ENCODE peak calls at places on chromosomes 5 and 9, in ten cellular contexts. P is LNCaP clone FGC, C is WTC11, U is HepG2, T is AG09319, D is IMR-90, X is lung, S is cardiac muscle cell, M is heart right ventricle, V is PC-3. W is an unnamed sample.

GRCh38 chr5:77356740-77357139 is 135.4 kb downstream of the WDR41 start:
- DNase-seq in P (peak), C (no peak), U (no peak), T (peak), D (peak), X (no peak), S (peak), M (no peak), V (peak), W (no peak)

GRCh38 chr5:166369326-166369725 is 1922.1 kb upstream of the WWC1 start:
- DNase-seq in P (no peak), C (no peak), U (no peak), T (no peak), D (no peak), X (no peak), S (peak), M (no peak), V (no peak), W (no peak)

GRCh38 chr5:74659172-74659571 is 18.6 kb upstream of the ENC1 start:
- DNase-seq in P (no peak), C (no peak), U (no peak), T (no peak), D (no peak), X (no peak), S (no peak), M (no peak), V (no peak), W (no peak)

GRCh38 chr9:134591573-134591981 is 50.0 kb upstream of the COL5A1 start:
- DNase-seq in P (no peak), C (no peak), U (no peak), T (peak), D (no peak), X (no peak), S (peak), M (no peak), V (no peak), W (no peak)

GRCh38 chr5:138448481-138449398 is 9.9 kb downstream of the REEP2 start:
- DNase-seq in P (no peak), C (peak), U (no peak), T (no peak), D (peak), X (no peak), S (peak), M (no peak), V (no peak), W (no peak)

GRCh38 chr5:52834320-52834719 is 46.6 kb downstream of the ITGA1 start:
- DNase-seq in P (no peak), C (no peak), U (no peak), T (no peak), D (no peak), X (no peak), S (no peak), M (no peak), V (no peak), W (no peak)

GRCh38 chr5:159504857-159505304 is 174.6 kb upstream of the IL12B start:
- DNase-seq in P (no peak), C (no peak), U (no peak), T (peak), D (peak), X (peak), S (peak), M (peak), V (peak), W (peak)

GRCh38 chr9:33130501-33130900 is 36.6 kb downstream of the B4GALT1 start:
- DNase-seq in P (no peak), C (no peak), U (no peak), T (no peak), D (peak), X (no peak), S (peak), M (no peak), V (peak), W (no peak)

GRCh38 chr9:8558176-8558575 is 758.6 kb upstream of the DMAC1 start:
- DNase-seq in P (no peak), C (no peak), U (no peak), T (no peak), D (peak), X (no peak), S (peak), M (no peak), V (peak), W (no peak)

GRCh38 chr5:113246371-113246870 is 188.4 kb downstream of the TSSK1B start:
- DNase-seq in P (no peak), C (no peak), U (no peak), T (no peak), D (no peak), X (no peak), S (peak), M (no peak), V (no peak), W (no peak)

GRCh38 chr9:132249123-132249522 is 87.3 kb downstream of the NTNG2 start:
- DNase-seq in P (peak), C (no peak), U (no peak), T (no peak), D (no peak), X (peak), S (no peak), M (no peak), V (peak), W (no peak)

GRCh38 chr5:157563373-157564148 is 12.0 kb downstream of the ADAM19 start:
- DNase-seq in P (no peak), C (no peak), U (no peak), T (peak), D (peak), X (no peak), S (peak), M (peak), V (peak), W (no peak)

GRCh38 chr9:27194401-27195091 is 85.5 kb downstream of the TEK start:
- DNase-seq in P (no peak), C (no peak), U (no peak), T (no peak), D (peak), X (no peak), S (peak), M (no peak), V (peak), W (no peak)

GRCh38 chr9:69047331-69047730 is 11.8 kb downstream of the FXN start:
- DNase-seq in P (no peak), C (no peak), U (no peak), T (no peak), D (no peak), X (no peak), S (no peak), M (no peak), V (no peak), W (no peak)

GRCh38 chr9:137305060-137305787 is 3.2 kb upstream of the NRARP start:
- DNase-seq in P (no peak), C (peak), U (no peak), T (no peak), D (no peak), X (peak), S (peak), M (peak), V (no peak), W (peak)

GRCh38 chr9:89497978-89498844 is at the start of gene SEMA4D:
- DNase-seq in P (peak), C (peak), U (no peak), T (peak), D (peak), X (peak), S (peak), M (peak), V (peak), W (peak)

GRCh38 chr5:132807163-132807838 is 5.8 kb upstream of the SOWAHA start:
- DNase-seq in P (no peak), C (peak), U (peak), T (no peak), D (no peak), X (no peak), S (no peak), M (no peak), V (no peak), W (peak)

GRCh38 chr5:77709993-77710392 is 66.1 kb downstream of the TBCA start:
- DNase-seq in P (no peak), C (no peak), U (no peak), T (no peak), D (no peak), X (no peak), S (no peak), M (no peak), V (no peak), W (no peak)

GRCh38 chr5:66881475-66882161 is 285.4 kb downstream of the MAST4 start:
- DNase-seq in P (peak), C (no peak), U (no peak), T (no peak), D (peak), X (no peak), S (peak), M (no peak), V (peak), W (no peak)

GRCh38 chr5:5271606-5272321 is 131.6 kb downstream of the ADAMTS16 start:
- DNase-seq in P (no peak), C (no peak), U (no peak), T (no peak), D (no peak), X (no peak), S (peak), M (no peak), V (peak), W (no peak)

GRCh38 chr5:79798892-79799590 is 109.4 kb downstream of the CMYA5 start:
- DNase-seq in P (no peak), C (no peak), U (no peak), T (no peak), D (no peak), X (no peak), S (no peak), M (no peak), V (no peak), W (no peak)

GRCh38 chr9:93824386-93825294 is 130.5 kb downstream of the BARX1 start:
- DNase-seq in P (no peak), C (no peak), U (no peak), T (no peak), D (no peak), X (no peak), S (no peak), M (no peak), V (no peak), W (no peak)

GRCh38 chr5:4205408-4205807 is 609.8 kb downstream of the IRX1 start:
- DNase-seq in P (no peak), C (no peak), U (no peak), T (no peak), D (no peak), X (no peak), S (peak), M (no peak), V (no peak), W (no peak)

GRCh38 chr9:133130721-133131244 is 9.7 kb upstream of the RALGDS start:
- DNase-seq in P (no peak), C (no peak), U (no peak), T (no peak), D (no peak), X (no peak), S (no peak), M (no peak), V (no peak), W (no peak)

GRCh38 chr5:98492258-98492657 is 281.2 kb upstream of the RGMB start:
- DNase-seq in P (no peak), C (no peak), U (no peak), T (no peak), D (no peak), X (no peak), S (no peak), M (no peak), V (peak), W (no peak)

GRCh38 chr9:37800631-37801286 is at the start of gene DCAF10:
- DNase-seq in P (no peak), C (peak), U (peak), T (peak), D (peak), X (peak), S (peak), M (peak), V (peak), W (peak)

GRCh38 chr9:131260751-131261452 is 15.4 kb downstream of the FAM78A start:
- DNase-seq in P (no peak), C (no peak), U (no peak), T (no peak), D (no peak), X (no peak), S (no peak), M (no peak), V (no peak), W (no peak)

GRCh38 chr9:109939698-109940342 is 159.8 kb downstream of the PALM2AKAP2 start:
- DNase-seq in P (no peak), C (no peak), U (peak), T (no peak), D (no peak), X (no peak), S (no peak), M (no peak), V (no peak), W (no peak)

DNA sequence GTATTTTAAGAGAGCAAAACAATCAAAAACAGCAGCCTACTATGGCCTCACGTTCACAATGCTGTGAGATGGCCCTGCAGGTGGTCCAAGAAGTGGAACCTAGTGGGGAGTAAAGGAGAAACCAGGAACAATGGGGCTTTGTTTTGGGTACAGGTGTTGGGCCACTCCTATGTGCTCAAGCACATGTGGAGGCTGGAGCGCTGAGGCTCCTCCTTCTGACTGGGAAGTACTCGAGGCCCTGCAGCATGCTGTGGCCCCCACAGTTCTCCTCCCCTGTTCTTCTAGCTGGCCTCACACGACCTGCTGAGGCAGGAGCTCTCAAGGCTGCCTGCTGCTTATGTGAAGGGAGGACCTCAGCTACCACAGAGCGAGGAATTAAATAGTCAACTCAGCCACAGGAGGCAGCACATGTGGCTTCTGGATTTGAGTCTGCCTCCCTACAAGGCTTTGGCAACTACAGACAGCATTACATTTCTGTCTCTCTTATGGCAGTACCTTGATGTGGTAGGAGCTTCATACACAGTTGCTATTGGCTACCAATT is 482.3 kb downstream of the SPOCK1 start:
- DNase-seq in P (no peak), C (peak), U (no peak), T (no peak), D (no peak), X (no peak), S (no peak), M (no peak), V (no peak), W (no peak)
- TF ChIP-seq CTCF in P (peak), C (no peak), U (no peak), T (no peak), D (no peak), X (no peak), S (no peak), M (no peak), V (no peak), W (no peak)

GRCh38 chr5:141135030-141135717 is at the start of gene PCDHB5:
- DNase-seq in P (peak), C (peak), U (no peak), T (no peak), D (no peak), X (no peak), S (peak), M (no peak), V (no peak), W (peak)
- TF ChIP-seq CTCF in P (peak), C (peak), U (peak), T (peak), D (peak), X (no peak), S (peak), M (no peak), V (peak), W (no peak)

GRCh38 chr9:70577671-70578070 is 163.2 kb upstream of the KLF9 start:
- DNase-seq in P (no peak), C (no peak), U (no peak), T (no peak), D (no peak), X (no peak), S (no peak), M (no peak), V (no peak), W (no peak)

GRCh38 chr9:70581214-70581966 is 166.9 kb upstream of the KLF9 start:
- DNase-seq in P (no peak), C (no peak), U (no peak), T (no peak), D (no peak), X (no peak), S (no peak), M (no peak), V (no peak), W (no peak)

GRCh38 chr9:70578720-70579119 is 164.3 kb upstream of the KLF9 start:
- DNase-seq in P (no peak), C (no peak), U (no peak), T (no peak), D (no peak), X (no peak), S (no peak), M (no peak), V (no peak), W (no peak)

GRCh38 chr9:70580593-70581195 is 166.2 kb upstream of the KLF9 start:
- DNase-seq in P (no peak), C (no peak), U (no peak), T (no peak), D (no peak), X (no peak), S (no peak), M (no peak), V (no peak), W (no peak)

DNA sequence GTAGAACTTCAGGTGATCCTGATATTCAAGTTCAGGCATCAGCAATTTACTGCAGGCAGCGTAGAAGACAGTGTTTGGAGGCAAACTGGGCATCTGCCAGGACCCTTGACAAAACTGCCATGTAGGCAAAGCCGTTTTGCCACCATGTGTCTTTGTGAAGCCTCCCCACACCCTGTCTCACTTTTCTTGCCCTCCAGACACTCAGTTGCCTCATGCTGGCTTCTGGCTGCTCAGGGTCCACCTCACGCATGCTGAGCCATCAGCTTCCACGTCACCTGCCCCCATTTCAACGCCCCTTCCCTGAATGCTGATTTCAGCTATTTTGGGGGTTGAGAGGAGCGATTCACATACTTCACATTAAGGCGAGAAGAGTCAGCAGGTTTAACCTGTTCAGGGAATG is 165.2 kb upstream of the KLF9 start:
- DNase-seq in P (no peak), C (no peak), U (no peak), T (no peak), D (no peak), X (no peak), S (no peak), M (no peak), V (no peak), W (no peak)
- TF ChIP-seq CTCF in P (no peak), C (no peak), U (no peak), T (no peak), D (no peak), X (no peak), S (no peak), M (no peak), V (no peak), W (no peak)

DNA sequence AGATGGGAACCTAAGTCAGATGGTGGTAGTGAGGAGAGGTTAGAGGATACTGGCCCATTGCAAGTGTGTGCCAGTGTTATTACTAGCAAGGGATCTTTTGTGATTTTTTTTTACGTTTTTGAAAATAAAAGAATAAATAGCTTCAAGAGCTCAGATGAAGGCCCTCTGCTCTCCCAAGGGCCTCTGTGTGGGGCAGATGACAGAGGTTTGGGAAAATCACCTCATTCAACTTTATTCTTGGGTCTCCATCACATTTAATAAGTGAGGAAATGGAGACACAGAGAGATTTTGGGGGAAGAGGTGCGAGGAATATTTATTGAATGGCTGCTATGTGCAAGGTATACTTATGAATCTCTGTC is 10.1 kb upstream of the TRAF1 start:
- DNase-seq in P (no peak), C (no peak), U (no peak), T (no peak), D (no peak), X (no peak), S (no peak), M (no peak), V (no peak), W (no peak)
- TF ChIP-seq CTCF in P (no peak), C (no peak), U (no peak), T (no peak), D (no peak), X (no peak), S (no peak), M (no peak), V (no peak), W (peak)

DNA sequence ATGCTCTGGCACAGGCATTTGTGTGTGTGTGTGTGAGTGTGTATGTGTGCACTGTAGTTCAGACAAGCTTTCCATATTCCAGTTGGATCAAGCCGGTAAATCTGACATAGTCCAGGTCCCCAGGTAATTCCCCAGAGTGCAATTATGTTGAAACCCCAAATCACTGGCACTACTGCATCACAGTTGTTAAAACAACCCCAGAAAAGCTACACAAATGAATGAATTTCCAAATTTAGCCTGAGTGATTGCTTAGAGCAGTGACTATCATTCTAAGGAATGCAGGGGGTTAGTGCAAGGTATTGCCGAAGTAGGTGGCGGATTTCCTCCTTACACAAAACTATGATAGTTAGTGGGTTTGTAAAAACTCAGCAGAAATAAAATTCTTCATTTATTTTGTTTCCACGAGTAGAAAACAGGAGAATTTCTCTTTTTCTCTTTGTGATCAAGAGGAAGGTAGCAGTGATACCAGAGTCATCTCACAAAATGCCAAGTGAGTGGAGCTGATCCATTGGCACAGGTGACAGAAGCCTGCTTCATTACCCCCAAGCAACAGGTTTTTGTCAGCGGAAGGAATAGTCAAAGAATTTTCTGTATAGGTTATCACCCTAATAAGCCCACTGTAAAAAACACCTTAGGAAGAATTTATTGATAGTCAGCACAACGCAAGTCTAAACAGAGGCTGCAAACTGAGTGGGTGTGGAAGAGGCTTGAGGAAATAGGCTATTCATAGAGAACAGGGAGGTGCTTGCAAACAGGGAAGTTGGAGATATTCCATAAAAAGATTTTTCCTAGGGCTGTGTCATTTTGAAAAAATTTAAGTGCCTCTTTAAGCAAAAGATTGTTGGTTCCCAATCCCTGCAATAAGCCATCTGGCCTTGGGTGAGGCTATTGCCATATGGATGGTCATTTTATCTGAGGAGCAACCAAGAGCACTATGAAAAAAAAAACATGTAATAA is 385.1 kb downstream of the CHSY3 start:
- DNase-seq in P (no peak), C (no peak), U (no peak), T (no peak), D (no peak), X (no peak), S (peak), M (no peak), V (peak), W (no peak)
- TF ChIP-seq CTCF in P (no peak), C (no peak), U (no peak), T (no peak), D (no peak), X (no peak), S (no peak), M (no peak), V (no peak), W (no peak)